ENCODE peak calls at places on chromosomes 13 and 19, in four cellular contexts. A, D, M and F are unnamed samples.

GRCh38 chr19:54162241-54162805 is 2.8 kb upstream of the LENG1 start:
- DNase-seq in A (no peak), D (no peak), M (peak), F (no peak)

GRCh38 chr13:51731759-51732158 is 72.2 kb downstream of the DHRS12 start:
- DNase-seq in A (no peak), D (no peak), M (no peak), F (peak)

GRCh38 chr13:105213512-105213911 is 1322.0 kb downstream of the EFNB2 start:
- DNase-seq in A (no peak), D (no peak), M (no peak), F (no peak)

GRCh38 chr13:84961023-84961422 is 838.2 kb downstream of the SLITRK6 start:
- DNase-seq in A (no peak), D (no peak), M (no peak), F (no peak)

GRCh38 chr19:39166571-39167391 is 30.0 kb upstream of the NCCRP1 start:
- DNase-seq in A (no peak), D (no peak), M (peak), F (no peak)

GRCh38 chr19:36215276-36216171 is 618 bp downstream of the ZNF146 start:
- DNase-seq in A (no peak), D (no peak), M (no peak), F (peak)

GRCh38 chr13:51534075-51534817 is 50.0 kb upstream of the WDFY2 start:
- DNase-seq in A (peak), D (no peak), M (no peak), F (no peak)

GRCh38 chr19:3576696-3577443 is 4.1 kb downstream of the HMG20B start:
- DNase-seq in A (no peak), D (no peak), M (peak), F (no peak)

GRCh38 chr19:34639491-34640085 is 37.4 kb downstream of the SCGB2B2 start:
- DNase-seq in A (no peak), D (peak), M (peak), F (peak)

GRCh38 chr13:66312312-66313087 is 917.6 kb downstream of the PCDH9 start:
- DNase-seq in A (no peak), D (peak), M (peak), F (peak)

GRCh38 chr19:16315825-16316505 is 8.7 kb upstream of the KLF2 start:
- DNase-seq in A (no peak), D (peak), M (peak), F (peak)

GRCh38 chr13:92473736-92474465 is 752.7 kb upstream of the GPC6 start:
- DNase-seq in A (no peak), D (no peak), M (no peak), F (no peak)

GRCh38 chr13:87368639-87369038 is 302.5 kb upstream of the SLITRK5 start:
- DNase-seq in A (no peak), D (no peak), M (no peak), F (no peak)

GRCh38 chr19:16702123-16702522 is 17.5 kb upstream of the NWD1 start:
- DNase-seq in A (no peak), D (peak), M (no peak), F (peak)

GRCh38 chr19:46073268-46073922 is 32.6 kb upstream of the IGFL4 start:
- DNase-seq in A (no peak), D (no peak), M (no peak), F (no peak)

GRCh38 chr13:49539313-49539712 is 43.6 kb downstream of the PHF11 start:
- DNase-seq in A (no peak), D (no peak), M (no peak), F (no peak)

GRCh38 chr13:90447034-90447734 is 900.3 kb upstream of the MIR17HG start:
- DNase-seq in A (no peak), D (no peak), M (no peak), F (no peak)

GRCh38 chr13:76533251-76533650 is 353.0 kb downstream of the KCTD12 start:
- DNase-seq in A (no peak), D (no peak), M (no peak), F (no peak)

GRCh38 chr19:6378036-6378435 is 2.3 kb upstream of the PSPN start:
- DNase-seq in A (no peak), D (peak), M (no peak), F (no peak)

GRCh38 chr13:32323912-32324311 is 8.6 kb downstream of the BRCA2 start:
- DNase-seq in A (no peak), D (no peak), M (no peak), F (no peak)

GRCh38 chr19:36009220-36009619 is 607 bp upstream of the SYNE4 start:
- DNase-seq in A (peak), D (no peak), M (peak), F (no peak)

GRCh38 chr19:50693064-50693975 is 26.3 kb downstream of the SHANK1 start:
- DNase-seq in A (no peak), D (no peak), M (no peak), F (no peak)

GRCh38 chr19:13128583-13128982 is 10.5 kb downstream of the NACC1 start:
- DNase-seq in A (no peak), D (no peak), M (no peak), F (no peak)

GRCh38 chr19:45439569-45440258 is 16.0 kb upstream of the ERCC1 start:
- DNase-seq in A (peak), D (no peak), M (peak), F (no peak)

GRCh38 chr19:29629836-29630534 is 23.9 kb downstream of the POP4 start:
- DNase-seq in A (no peak), D (no peak), M (no peak), F (no peak)

GRCh38 chr19:35555301-35556005 is 8.0 kb downstream of the ATP4A start:
- DNase-seq in A (no peak), D (no peak), M (peak), F (no peak)

GRCh38 chr13:48066310-48066989 is 28.5 kb downstream of the MED4 start:
- DNase-seq in A (no peak), D (no peak), M (no peak), F (no peak)

GRCh38 chr19:44846455-44847143 is 502 bp downstream of the NECTIN2 start:
- DNase-seq in A (no peak), D (no peak), M (peak), F (no peak)

GRCh38 chr19:15769586-15769985 is 17.9 kb upstream of the OR10H5 start:
- DNase-seq in A (no peak), D (no peak), M (no peak), F (no peak)

GRCh38 chr19:49224856-49225255 is 67.3 kb downstream of the TRPM4 start:
- DNase-seq in A (no peak), D (no peak), M (peak), F (no peak)

GRCh38 chr13:28438598-28439334 is 56.2 kb downstream of the FLT1 start:
- DNase-seq in A (no peak), D (no peak), M (no peak), F (no peak)

GRCh38 chr13:79405501-79405830 is 589 bp downstream of the RBM26 start:
- DNase-seq in A (no peak), D (no peak), M (no peak), F (no peak)

GRCh38 chr19:41219924-41220567 is 1.0 kb downstream of the AXL start:
- DNase-seq in A (no peak), D (no peak), M (no peak), F (no peak)

GRCh38 chr13:52933547-52934167 is 85.2 kb upstream of the PCDH8 start:
- DNase-seq in A (no peak), D (no peak), M (no peak), F (no peak)

GRCh38 chr13:32285633-32285965 is 29.6 kb downstream of the ZAR1L start:
- DNase-seq in A (no peak), D (no peak), M (no peak), F (no peak)

GRCh38 chr19:17357078-17357666 is 19.8 kb downstream of the GTPBP3 start:
- DNase-seq in A (no peak), D (no peak), M (no peak), F (no peak)

GRCh38 chr13:41707192-41707858 is 250.0 kb downstream of the RGCC start:
- DNase-seq in A (no peak), D (no peak), M (no peak), F (no peak)

GRCh38 chr13:77506874-77507273 is 28.6 kb upstream of the SCEL start:
- DNase-seq in A (no peak), D (no peak), M (no peak), F (no peak)

GRCh38 chr19:48596679-48597465 is 9.7 kb upstream of the SPACA4 start:
- DNase-seq in A (no peak), D (no peak), M (no peak), F (no peak)

DNA sequence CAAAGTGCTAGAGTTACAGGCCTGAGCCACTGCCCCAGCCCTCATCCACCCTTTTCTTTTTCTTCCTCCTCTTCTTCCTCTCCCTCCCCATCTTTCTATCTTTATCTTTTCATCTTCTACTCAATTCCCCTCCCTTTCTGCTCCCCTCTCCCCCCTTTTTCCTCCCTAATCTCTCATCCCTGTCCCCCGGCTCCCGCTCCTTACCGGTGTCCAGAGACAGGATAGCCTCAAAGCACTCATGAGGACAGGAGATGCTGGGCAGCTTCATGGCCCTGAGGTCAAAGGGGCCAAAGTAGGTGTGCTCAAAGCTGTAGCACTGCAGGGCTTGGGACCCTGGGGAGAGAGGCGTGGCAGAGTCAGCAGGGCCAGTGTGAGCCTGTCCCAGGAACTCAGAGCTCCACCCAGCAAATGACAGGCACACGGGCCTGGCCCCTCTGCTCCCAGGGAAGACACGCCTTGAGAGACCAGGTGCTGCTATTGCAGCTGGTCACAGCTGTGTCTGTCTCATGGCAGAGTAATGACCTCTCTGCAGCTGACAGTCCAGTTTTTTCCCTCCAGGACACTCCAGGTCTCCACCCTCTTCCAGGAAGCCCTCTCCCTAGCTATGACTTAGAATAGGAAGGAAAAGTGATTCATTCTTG is 2.6 kb downstream of the LYPD5 start:
- DNase-seq in A (no peak), D (no peak), M (no peak), F (no peak)
- H3K4me3 ChIP-seq in A (no peak), D (no peak), M (no peak), F (no peak)

DNA sequence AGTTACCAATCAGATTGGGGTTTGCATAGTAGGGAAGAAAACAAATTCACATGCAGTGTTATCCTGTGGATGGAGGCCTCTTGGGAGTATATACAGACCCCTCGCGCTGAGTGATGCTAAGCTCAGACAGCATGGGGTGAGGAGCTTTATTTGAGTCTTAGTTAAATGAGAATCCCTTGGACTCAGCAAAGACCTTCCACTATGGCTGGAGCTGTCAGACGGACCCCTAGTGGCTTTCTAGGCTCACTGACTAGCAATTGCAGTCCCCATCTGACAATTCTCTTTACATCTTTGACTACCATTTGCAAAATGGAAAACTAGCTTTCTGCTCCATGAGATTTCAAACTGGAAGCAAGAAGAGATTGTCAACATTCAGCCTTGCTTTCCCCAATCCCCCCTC is 90.4 kb downstream of the STOML3 start:
- DNase-seq in A (no peak), D (no peak), M (no peak), F (no peak)
- TF ChIP-seq CTCF in A (peak), D (no peak), M (no peak), F (no peak)

GRCh38 chr13:37662624-37663023 is 64.1 kb upstream of the POSTN start:
- DNase-seq in A (no peak), D (no peak), M (no peak), F (no peak)
- H3K4me3 ChIP-seq in A (no peak), D (no peak), M (no peak), F (no peak)

DNA sequence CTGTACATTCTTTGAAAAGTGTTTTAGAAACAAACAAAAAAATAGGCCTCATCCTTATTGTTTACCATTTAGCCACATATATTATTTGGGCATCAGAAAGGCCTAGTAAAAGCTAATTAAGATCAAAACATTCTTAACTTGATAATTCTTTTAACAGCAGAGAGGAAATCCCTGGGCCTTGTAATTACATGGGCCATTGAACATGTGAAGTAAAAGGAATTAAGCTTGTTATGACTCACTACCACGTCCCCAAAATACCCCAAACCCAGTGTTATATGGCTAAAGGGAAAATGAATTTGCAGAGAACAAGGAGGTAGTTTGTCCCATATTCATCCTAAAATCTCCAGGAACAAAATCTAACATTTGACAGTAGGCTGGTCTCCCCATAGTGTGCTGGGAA is 439.8 kb downstream of the ITGBL1 start:
- DNase-seq in A (no peak), D (no peak), M (no peak), F (no peak)
- TF ChIP-seq CTCF in A (no peak), D (no peak), M (no peak), F (no peak)

GRCh38 chr19:33622809-33623511 is 1.2 kb downstream of the CHST8 start:
- DNase-seq in A (no peak), D (no peak), M (peak), F (no peak)

GRCh38 chr19:33621811-33622504 is at the start of gene CHST8:
- DNase-seq in A (no peak), D (no peak), M (peak), F (no peak)

GRCh38 chr19:33621065-33621785 is 528 bp upstream of the CHST8 start:
- DNase-seq in A (no peak), D (no peak), M (peak), F (no peak)

GRCh38 chr19:33620611-33621010 is 1.1 kb upstream of the CHST8 start:
- DNase-seq in A (no peak), D (no peak), M (no peak), F (no peak)

GRCh38 chr19:33622505-33622808 is 704 bp downstream of the CHST8 start:
- DNase-seq in A (no peak), D (no peak), M (peak), F (no peak)
- H3K4me3 ChIP-seq in A (peak), D (no peak), M (no peak), F (no peak)

GRCh38 chr13:46172531-46172991 is 9.4 kb downstream of the LCP1 start:
- DNase-seq in A (no peak), D (no peak), M (no peak), F (no peak)
- TF ChIP-seq CTCF in A (no peak), D (no peak), M (no peak), F (no peak)